ENCODE peak calls at places on chromosomes 16 and 17, in eight cellular contexts. One of them, this sample, is unnamed.

GRCh38 chr17:65190467-65191095 is 53.4 kb downstream of the RGS9 start:
- DNase-seq in activated CD4-positive, alpha-beta T cell treated with anti-CD3 and anti-CD28 coated beads, Interleukin-2, amount 50 U/mL, for 1 hour: no peak
- DNase-seq in mucosa of descending colon: no peak
- DNase-seq in adrenal gland: no peak
- DNase-seq in activated T-helper 9 cell treated with anti-CD3 and anti-CD28 coated beads, Interleukin-2, amount 50 U/mL, for 16 hours: no peak
- DNase-seq in left colon: no peak
- DNase-seq in stimulated activated CD4-positive, alpha-beta T cell treated with anti-CD3 and anti-CD28 coated beads, TNF-alpha, amount 100 ng/mL, for 1 hour: no peak
- DNase-seq in AG08395: peak; percentile 27
- DNase-seq in this sample: peak; percentile 38

GRCh38 chr16:59090501-59090900 is 356.4 kb upstream of the GOT2 start:
- DNase-seq in adrenal gland: no peak
- DNase-seq in mucosa of descending colon: no peak
- DNase-seq in activated T-helper 9 cell treated with anti-CD3 and anti-CD28 coated beads, Interleukin-2, amount 50 U/mL, for 16 hours: no peak
- DNase-seq in left colon: no peak
- DNase-seq in activated CD4-positive, alpha-beta T cell treated with anti-CD3 and anti-CD28 coated beads, Interleukin-2, amount 50 U/mL, for 1 hour: no peak
- DNase-seq in stimulated activated CD4-positive, alpha-beta T cell treated with anti-CD3 and anti-CD28 coated beads, TNF-alpha, amount 100 ng/mL, for 1 hour: no peak
- DNase-seq in AG08395: no peak
- DNase-seq in this sample: peak; percentile 38

GRCh38 chr16:88352261-88353200 is 30.2 kb upstream of the ZNF469 start:
- DNase-seq in activated T-helper 9 cell treated with anti-CD3 and anti-CD28 coated beads, Interleukin-2, amount 50 U/mL, for 16 hours: no peak
- DNase-seq in adrenal gland: peak; percentile 51
- DNase-seq in stimulated activated CD4-positive, alpha-beta T cell treated with anti-CD3 and anti-CD28 coated beads, TNF-alpha, amount 100 ng/mL, for 1 hour: no peak
- DNase-seq in mucosa of descending colon: peak; percentile 33
- DNase-seq in left colon: no peak
- DNase-seq in AG08395: no peak
- DNase-seq in activated CD4-positive, alpha-beta T cell treated with anti-CD3 and anti-CD28 coated beads, Interleukin-2, amount 50 U/mL, for 1 hour: no peak
- DNase-seq in this sample: no peak

GRCh38 chr17:29710891-29711418 is 88.2 kb upstream of the CORO6 start:
- DNase-seq in mucosa of descending colon: no peak
- DNase-seq in stimulated activated CD4-positive, alpha-beta T cell treated with anti-CD3 and anti-CD28 coated beads, TNF-alpha, amount 100 ng/mL, for 1 hour: no peak
- DNase-seq in activated T-helper 9 cell treated with anti-CD3 and anti-CD28 coated beads, Interleukin-2, amount 50 U/mL, for 16 hours: no peak
- DNase-seq in left colon: no peak
- DNase-seq in adrenal gland: no peak
- DNase-seq in activated CD4-positive, alpha-beta T cell treated with anti-CD3 and anti-CD28 coated beads, Interleukin-2, amount 50 U/mL, for 1 hour: no peak
- DNase-seq in AG08395: peak; percentile 79
- DNase-seq in this sample: peak; percentile 97

GRCh38 chr16:83305092-83305491 is 502.7 kb upstream of the HSBP1 start:
- DNase-seq in adrenal gland: no peak
- DNase-seq in mucosa of descending colon: no peak
- DNase-seq in left colon: no peak
- DNase-seq in AG08395: peak; percentile 90
- DNase-seq in stimulated activated CD4-positive, alpha-beta T cell treated with anti-CD3 and anti-CD28 coated beads, TNF-alpha, amount 100 ng/mL, for 1 hour: no peak
- DNase-seq in activated CD4-positive, alpha-beta T cell treated with anti-CD3 and anti-CD28 coated beads, Interleukin-2, amount 50 U/mL, for 1 hour: no peak
- DNase-seq in activated T-helper 9 cell treated with anti-CD3 and anti-CD28 coated beads, Interleukin-2, amount 50 U/mL, for 16 hours: no peak
- DNase-seq in this sample: peak; percentile 16

GRCh38 chr16:2973081-2973480 is 3.9 kb downstream of the PAQR4 start:
- DNase-seq in mucosa of descending colon: no peak
- DNase-seq in activated T-helper 9 cell treated with anti-CD3 and anti-CD28 coated beads, Interleukin-2, amount 50 U/mL, for 16 hours: no peak
- DNase-seq in left colon: no peak
- DNase-seq in activated CD4-positive, alpha-beta T cell treated with anti-CD3 and anti-CD28 coated beads, Interleukin-2, amount 50 U/mL, for 1 hour: no peak
- DNase-seq in adrenal gland: peak; percentile 61
- DNase-seq in AG08395: no peak
- DNase-seq in stimulated activated CD4-positive, alpha-beta T cell treated with anti-CD3 and anti-CD28 coated beads, TNF-alpha, amount 100 ng/mL, for 1 hour: no peak
- DNase-seq in this sample: no peak

GRCh38 chr17:78364436-78365281 is 4.8 kb upstream of the SOCS3 start:
- DNase-seq in activated T-helper 9 cell treated with anti-CD3 and anti-CD28 coated beads, Interleukin-2, amount 50 U/mL, for 16 hours: no peak
- DNase-seq in left colon: no peak
- DNase-seq in AG08395: no peak
- DNase-seq in stimulated activated CD4-positive, alpha-beta T cell treated with anti-CD3 and anti-CD28 coated beads, TNF-alpha, amount 100 ng/mL, for 1 hour: no peak
- DNase-seq in adrenal gland: no peak
- DNase-seq in activated CD4-positive, alpha-beta T cell treated with anti-CD3 and anti-CD28 coated beads, Interleukin-2, amount 50 U/mL, for 1 hour: no peak
- DNase-seq in mucosa of descending colon: no peak
- DNase-seq in this sample: no peak

GRCh38 chr17:63096426-63096825 is 130.4 kb downstream of the TANC2 start:
- DNase-seq in activated CD4-positive, alpha-beta T cell treated with anti-CD3 and anti-CD28 coated beads, Interleukin-2, amount 50 U/mL, for 1 hour: no peak
- DNase-seq in adrenal gland: no peak
- DNase-seq in stimulated activated CD4-positive, alpha-beta T cell treated with anti-CD3 and anti-CD28 coated beads, TNF-alpha, amount 100 ng/mL, for 1 hour: no peak
- DNase-seq in left colon: no peak
- DNase-seq in AG08395: no peak
- DNase-seq in activated T-helper 9 cell treated with anti-CD3 and anti-CD28 coated beads, Interleukin-2, amount 50 U/mL, for 16 hours: no peak
- DNase-seq in mucosa of descending colon: no peak
- DNase-seq in this sample: no peak

GRCh38 chr17:71304498-71305158 is 816.2 kb upstream of the SOX9 start:
- DNase-seq in activated T-helper 9 cell treated with anti-CD3 and anti-CD28 coated beads, Interleukin-2, amount 50 U/mL, for 16 hours: no peak
- DNase-seq in left colon: no peak
- DNase-seq in stimulated activated CD4-positive, alpha-beta T cell treated with anti-CD3 and anti-CD28 coated beads, TNF-alpha, amount 100 ng/mL, for 1 hour: no peak
- DNase-seq in AG08395: no peak
- DNase-seq in adrenal gland: no peak
- DNase-seq in activated CD4-positive, alpha-beta T cell treated with anti-CD3 and anti-CD28 coated beads, Interleukin-2, amount 50 U/mL, for 1 hour: no peak
- DNase-seq in mucosa of descending colon: no peak
- DNase-seq in this sample: no peak

GRCh38 chr17:30954046-30954805 is 16.6 kb upstream of the RNF135 start:
- DNase-seq in AG08395: no peak
- DNase-seq in left colon: no peak
- DNase-seq in stimulated activated CD4-positive, alpha-beta T cell treated with anti-CD3 and anti-CD28 coated beads, TNF-alpha, amount 100 ng/mL, for 1 hour: no peak
- DNase-seq in adrenal gland: peak; percentile 41
- DNase-seq in mucosa of descending colon: no peak
- DNase-seq in activated T-helper 9 cell treated with anti-CD3 and anti-CD28 coated beads, Interleukin-2, amount 50 U/mL, for 16 hours: no peak
- DNase-seq in activated CD4-positive, alpha-beta T cell treated with anti-CD3 and anti-CD28 coated beads, Interleukin-2, amount 50 U/mL, for 1 hour: no peak
- DNase-seq in this sample: no peak

GRCh38 chr16:11175106-11175795 is 80.8 kb downstream of the SOCS1 start:
- DNase-seq in AG08395: no peak
- DNase-seq in adrenal gland: no peak
- DNase-seq in mucosa of descending colon: peak; percentile 34
- DNase-seq in activated CD4-positive, alpha-beta T cell treated with anti-CD3 and anti-CD28 coated beads, Interleukin-2, amount 50 U/mL, for 1 hour: no peak
- DNase-seq in stimulated activated CD4-positive, alpha-beta T cell treated with anti-CD3 and anti-CD28 coated beads, TNF-alpha, amount 100 ng/mL, for 1 hour: no peak
- DNase-seq in left colon: no peak
- DNase-seq in activated T-helper 9 cell treated with anti-CD3 and anti-CD28 coated beads, Interleukin-2, amount 50 U/mL, for 16 hours: no peak
- DNase-seq in this sample: no peak

GRCh38 chr16:49700222-49700927 is 155.5 kb downstream of the ZNF423 start:
- DNase-seq in AG08395: no peak
- DNase-seq in adrenal gland: peak; percentile 69
- DNase-seq in activated T-helper 9 cell treated with anti-CD3 and anti-CD28 coated beads, Interleukin-2, amount 50 U/mL, for 16 hours: no peak
- DNase-seq in left colon: no peak
- DNase-seq in mucosa of descending colon: no peak
- DNase-seq in stimulated activated CD4-positive, alpha-beta T cell treated with anti-CD3 and anti-CD28 coated beads, TNF-alpha, amount 100 ng/mL, for 1 hour: no peak
- DNase-seq in activated CD4-positive, alpha-beta T cell treated with anti-CD3 and anti-CD28 coated beads, Interleukin-2, amount 50 U/mL, for 1 hour: no peak
- DNase-seq in this sample: no peak